ENCODE peak calls at places on chromosomes 16 and 17, in six cellular contexts. S is CD8-positive, alpha-beta memory T cell; Y is fibroblast of mammary gland; W is epithelial cell of prostate; Q is Calu3; P is SW 1271. Z is an unnamed sample.

GRCh38 chr16:50310308-50311133 is 44.2 kb downstream of the ADCY7 start:
- DNase-seq in P (no peak), W (no peak), Q (no peak), Y (no peak), S (no peak), Z (no peak)

GRCh38 chr16:4783251-4783950 is 4.7 kb downstream of the SEPTIN12 start:
- DNase-seq in W (no peak), Q (no peak), Y (no peak), P (no peak), S (no peak), Z (no peak)

GRCh38 chr17:5541610-5542202 is 42.6 kb downstream of the NLRP1 start:
- DNase-seq in S (no peak), Q (no peak), W (no peak), P (no peak), Y (no peak), Z (no peak)

GRCh38 chr16:57394444-57394843 is 10.1 kb upstream of the CCL17 start:
- DNase-seq in S (no peak), W (no peak), Y (no peak), Q (peak), P (no peak), Z (no peak)

GRCh38 chr17:7018331-7018964 is 4.4 kb upstream of the BCL6B start:
- DNase-seq in S (no peak), Y (peak), Q (no peak), W (no peak), P (no peak), Z (no peak)

GRCh38 chr17:19399750-19400450 is 11.1 kb upstream of the RNF112 start:
- DNase-seq in W (no peak), S (no peak), Q (no peak), P (no peak), Y (no peak), Z (no peak)

GRCh38 chr16:4752351-4753100 is 14.4 kb downstream of the ZNF500 start:
- DNase-seq in P (no peak), W (no peak), Q (no peak), S (no peak), Y (no peak), Z (no peak)

GRCh38 chr17:69949931-69950330 is 125.1 kb upstream of the KCNJ16 start:
- DNase-seq in W (no peak), S (no peak), Q (no peak), P (no peak), Y (no peak), Z (no peak)

GRCh38 chr17:37461668-37462067 is 28.0 kb upstream of the DUSP14 start:
- DNase-seq in Y (peak), W (no peak), Q (no peak), S (no peak), P (no peak), Z (no peak)

GRCh38 chr17:39665642-39666221 is 583 bp downstream of the TCAP start:
- DNase-seq in S (no peak), Y (no peak), W (no peak), P (no peak), Q (peak), Z (no peak)

GRCh38 chr16:85733839-85734170 is 17.1 kb downstream of the C16orf74 start:
- DNase-seq in Y (no peak), W (no peak), S (no peak), Q (no peak), P (no peak), Z (no peak)

GRCh38 chr17:81090361-81091133 is 55.6 kb downstream of the BAIAP2 start:
- DNase-seq in W (no peak), P (no peak), Y (peak), Q (no peak), S (no peak), Z (no peak)

GRCh38 chr16:46884513-46885293 is 541 bp downstream of the GPT2 start:
- DNase-seq in P (no peak), S (no peak), Y (no peak), W (no peak), Q (no peak), Z (no peak)

GRCh38 chr17:15239471-15239870 is 25.7 kb downstream of the PMP22 start:
- DNase-seq in P (no peak), Y (no peak), Q (no peak), S (no peak), W (no peak), Z (no peak)